ENCODE peak calls at places on chromosomes 1 and 21, in four cellular contexts. A is neural crest cell, W is left ventricle myocardium inferior, F is cardiac fibroblast. R is an unnamed sample.

GRCh38 chr1:93908394-93909145 is 660 bp downstream of the GCLM start:
- DNase-seq in A (peak), W (peak), F (peak), R (peak)

GRCh38 chr1:228018125-228018398 is 11.3 kb downstream of the WNT3A start:
- DNase-seq in A (no peak), W (peak), F (no peak), R (no peak)

GRCh38 chr1:34538481-34538880 is 216.4 kb upstream of the GJB5 start:
- DNase-seq in A (no peak), F (no peak), W (no peak), R (no peak)

GRCh38 chr1:43934279-43934985 is 831 bp downstream of the ARTN start:
- DNase-seq in W (peak), F (peak), A (peak), R (peak)

GRCh38 chr1:188188317-188188716 is 1359.6 kb downstream of the PLA2G4A start:
- DNase-seq in F (no peak), A (no peak), W (no peak), R (no peak)

GRCh38 chr1:230090194-230090711 is 23.2 kb downstream of the GALNT2 start:
- DNase-seq in A (no peak), F (peak), W (no peak), R (no peak)

GRCh38 chr1:198178615-198179014 is 21.8 kb downstream of the NEK7 start:
- DNase-seq in F (no peak), W (no peak), A (no peak), R (no peak)

GRCh38 chr1:176994926-176995596 is 169.5 kb downstream of the ASTN1 start:
- DNase-seq in F (peak), W (no peak), A (no peak), R (no peak)

GRCh38 chr1:153649867-153650235 is 8.7 kb upstream of the SNAPIN start:
- DNase-seq in A (no peak), W (peak), F (no peak), R (peak)

GRCh38 chr21:37636152-37636860 is 269.7 kb downstream of the DYRK1A start:
- DNase-seq in W (no peak), A (no peak), F (peak), R (no peak)

GRCh38 chr1:8589571-8589970 is 227.9 kb downstream of the RERE start:
- DNase-seq in W (no peak), A (no peak), F (no peak), R (no peak)

GRCh38 chr1:216325946-216326345 is 97.3 kb downstream of the USH2A start:
- DNase-seq in W (no peak), A (no peak), F (peak), R (no peak)

GRCh38 chr1:90710579-90711536 is 6.2 kb downstream of the BARHL2 start:
- DNase-seq in A (no peak), W (no peak), F (no peak), R (no peak)

GRCh38 chr1:110879758-110880606 is 7.0 kb downstream of the CD53 start:
- DNase-seq in W (no peak), F (no peak), A (no peak), R (no peak)

GRCh38 chr1:7261490-7261889 is 476.2 kb downstream of the CAMTA1 start:
- DNase-seq in W (no peak), A (no peak), F (no peak), R (no peak)

GRCh38 chr1:5722635-5723157 is 269.5 kb downstream of the NPHP4 start:
- DNase-seq in W (no peak), A (no peak), F (no peak), R (no peak)

GRCh38 chr1:224223819-224224714 is 41.0 kb downstream of the DEGS1 start:
- DNase-seq in F (peak), W (no peak), A (no peak), R (no peak)

GRCh38 chr1:182141040-182141439 is 79.5 kb upstream of the ZNF648 start:
- DNase-seq in W (no peak), F (no peak), A (no peak), R (no peak)

GRCh38 chr1:112083487-112083886 is 94.0 kb upstream of the KCND3 start:
- DNase-seq in F (peak), A (no peak), W (no peak), R (no peak)

GRCh38 chr1:173015629-173016028 is 35.1 kb downstream of the TNFSF18 start:
- DNase-seq in A (no peak), F (no peak), W (no peak), R (no peak)

GRCh38 chr1:160768295-160768657 is 27.7 kb upstream of the LY9 start:
- DNase-seq in A (no peak), W (peak), F (peak), R (no peak)

GRCh38 chr1:151006331-151007052 is at the start of gene MINDY1:
- DNase-seq in W (peak), A (peak), F (peak), R (peak)

GRCh38 chr1:185819798-185820197 is 85.6 kb downstream of the HMCN1 start:
- DNase-seq in F (no peak), W (no peak), A (no peak), R (no peak)

GRCh38 chr1:153647375-153647714 is 11.2 kb upstream of the SNAPIN start:
- DNase-seq in W (no peak), A (no peak), F (no peak), R (peak)

GRCh38 chr1:31626451-31627202 is 9.1 kb downstream of the HCRTR1 start:
- DNase-seq in A (peak), F (peak), W (no peak), R (no peak)

GRCh38 chr1:185896863-185897262 is 162.7 kb downstream of the HMCN1 start:
- DNase-seq in W (no peak), F (peak), A (no peak), R (no peak)

GRCh38 chr1:38053416-38054091 is 7.0 kb upstream of the POU3F1 start:
- DNase-seq in W (no peak), F (no peak), A (no peak), R (no peak)

GRCh38 chr1:156675715-156676311 is 1.4 kb downstream of the NES start:
- DNase-seq in W (peak), F (no peak), A (no peak), R (no peak)

GRCh38 chr1:182407724-182408123 is 7.3 kb upstream of the TEDDM1 start:
- DNase-seq in F (no peak), A (no peak), W (no peak), R (no peak)

GRCh38 chr1:8142955-8143629 is 117.0 kb upstream of the ERRFI1 start:
- DNase-seq in F (no peak), W (no peak), A (no peak), R (no peak)

GRCh38 chr1:169070547-169070946 is 35.9 kb upstream of the ATP1B1 start:
- DNase-seq in F (no peak), A (no peak), W (peak), R (no peak)

GRCh38 chr21:46078322-46078981 is 19.5 kb upstream of the COL6A2 start:
- DNase-seq in W (no peak), A (no peak), F (no peak), R (peak)

GRCh38 chr1:19300211-19300610 is 11.6 kb upstream of the AKR7A3 start:
- DNase-seq in W (no peak), A (no peak), F (no peak), R (no peak)

GRCh38 chr1:193060938-193061337 is 1.5 kb downstream of the RO60 start:
- DNase-seq in F (peak), A (no peak), W (no peak), R (no peak)

GRCh38 chr1:193062698-193063463 is 3.5 kb downstream of the RO60 start:
- DNase-seq in F (peak), W (no peak), A (no peak), R (no peak)

GRCh38 chr1:193058529-193059281 is 455 bp downstream of the UCHL5 start:
- DNase-seq in A (no peak), W (peak), F (peak), R (peak)

GRCh38 chr1:193054169-193054675 is 4.9 kb downstream of the UCHL5 start:
- DNase-seq in A (no peak), W (no peak), F (no peak), R (no peak)

DNA sequence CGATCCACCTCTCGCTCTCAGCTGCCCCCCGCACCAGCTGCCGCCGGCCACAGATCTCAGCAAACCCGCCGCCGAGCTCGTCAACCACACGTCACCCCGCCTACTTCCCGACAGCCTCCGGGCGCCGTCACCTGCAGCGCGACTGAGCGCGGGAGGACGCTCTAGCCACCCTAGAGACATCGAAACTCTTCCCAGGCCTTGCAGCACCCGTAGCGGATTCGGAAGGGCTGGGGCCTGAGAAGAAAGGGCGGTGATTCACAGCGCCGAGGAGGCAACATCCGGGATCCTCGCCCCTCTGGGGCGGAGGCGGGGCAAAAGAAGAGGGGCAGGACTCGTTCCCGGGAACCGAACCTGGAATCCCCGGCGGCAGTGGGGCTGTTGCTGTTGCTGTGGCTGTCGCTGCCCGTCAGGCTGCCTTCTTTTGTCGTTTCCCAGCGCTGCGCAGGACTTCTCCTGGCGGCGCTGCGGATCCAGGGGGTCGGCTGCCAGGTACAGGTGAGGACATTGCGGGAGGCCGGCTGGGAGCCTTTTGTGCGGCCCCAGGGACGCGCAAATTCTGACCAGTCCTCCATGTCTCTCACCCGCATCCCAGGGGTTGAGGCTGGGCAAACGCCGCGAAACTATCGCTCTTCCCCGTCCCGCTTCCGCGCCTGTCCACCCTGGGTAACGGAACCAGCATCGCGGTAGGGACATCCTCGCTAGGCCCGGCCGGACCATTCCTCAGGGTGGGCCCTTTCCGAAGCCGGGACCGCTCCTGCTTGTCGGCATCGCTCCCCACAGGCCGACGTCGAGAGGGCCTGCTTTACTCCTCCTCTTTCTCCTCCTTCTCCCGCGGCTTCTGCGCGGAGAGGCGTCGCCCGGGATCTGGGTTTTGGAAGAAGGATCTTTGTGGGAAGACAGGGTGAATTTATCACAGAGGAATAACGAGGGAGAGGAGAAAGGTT is at the start of the genes RO60 and UCHL5:
- DNase-seq in W (peak), F (peak), A (peak), R (peak)
- TF ChIP-seq CTCF in W (no peak), F (no peak), A (no peak), R (peak)

DNA sequence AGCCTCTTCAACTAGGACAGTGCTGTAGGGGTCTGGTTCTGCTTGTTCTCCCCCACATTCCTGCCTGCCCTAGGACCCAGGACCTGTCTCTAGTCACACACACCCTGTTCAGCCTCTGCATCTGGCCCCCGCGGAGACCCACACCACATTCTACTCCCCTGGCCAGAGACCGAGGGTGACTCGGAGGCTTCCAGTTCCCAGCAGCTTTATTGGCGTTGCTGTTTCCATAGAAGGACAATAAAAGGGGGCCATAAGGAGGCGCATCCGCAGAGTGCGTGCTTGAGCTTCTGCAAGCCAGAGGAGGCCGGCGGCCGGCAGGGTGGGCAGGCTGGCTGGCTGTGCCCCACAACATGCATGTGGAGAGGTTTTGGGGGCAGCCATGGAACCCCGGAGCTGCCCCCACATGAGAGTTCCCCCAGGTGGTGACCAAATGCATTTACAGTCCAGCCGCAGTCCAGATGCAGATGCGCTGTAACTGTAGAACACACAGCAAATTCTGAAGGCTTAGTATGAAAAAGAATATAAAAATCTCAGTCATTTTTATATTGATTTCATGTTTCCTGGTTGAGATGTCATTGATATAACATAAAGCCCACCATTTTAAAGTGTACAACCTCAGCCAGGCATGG is 52.4 kb downstream of the PDE9A start:
- DNase-seq in W (no peak), F (no peak), A (no peak), R (no peak)
- TF ChIP-seq CTCF in W (no peak), F (no peak), A (no peak), R (no peak)

DNA sequence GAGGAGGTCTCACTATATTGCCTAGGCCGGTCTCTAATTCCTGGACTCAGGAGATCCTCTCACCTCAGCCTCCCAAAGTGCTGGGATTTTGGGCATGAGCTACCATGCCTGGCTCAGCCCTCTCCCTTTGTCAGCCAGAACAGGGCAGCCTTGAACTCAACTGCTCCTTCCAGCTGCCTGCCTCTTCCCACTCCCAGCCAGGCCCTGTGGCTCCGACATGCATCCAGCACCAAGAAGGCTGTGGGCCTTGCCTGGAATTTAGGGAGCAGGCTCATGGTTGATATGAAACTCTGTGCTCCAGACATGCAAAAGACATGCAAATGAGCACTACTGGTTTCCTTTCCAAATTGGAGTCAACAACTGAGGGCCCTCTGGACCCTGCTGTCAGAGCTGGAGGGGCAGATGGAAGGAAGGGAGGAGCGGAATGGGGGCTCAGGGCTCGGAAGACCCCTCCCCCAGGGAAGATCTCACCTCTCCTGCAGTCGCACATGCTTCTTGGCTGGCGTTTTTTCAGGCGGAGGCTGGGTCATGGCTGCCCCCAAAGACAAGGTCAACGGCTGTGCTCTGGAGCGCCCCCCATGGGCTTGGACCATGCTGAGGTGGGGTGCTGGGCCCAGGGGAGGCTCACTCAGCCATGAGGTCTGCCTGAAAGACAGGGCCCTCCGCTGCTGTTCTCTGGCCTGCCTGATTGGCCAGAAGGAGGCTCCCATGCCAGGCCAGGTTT is 1.4 kb downstream of the PTPN7 start:
- DNase-seq in F (no peak), A (no peak), W (no peak), R (no peak)
- TF ChIP-seq CTCF in F (no peak), A (no peak), W (no peak), R (no peak)

DNA sequence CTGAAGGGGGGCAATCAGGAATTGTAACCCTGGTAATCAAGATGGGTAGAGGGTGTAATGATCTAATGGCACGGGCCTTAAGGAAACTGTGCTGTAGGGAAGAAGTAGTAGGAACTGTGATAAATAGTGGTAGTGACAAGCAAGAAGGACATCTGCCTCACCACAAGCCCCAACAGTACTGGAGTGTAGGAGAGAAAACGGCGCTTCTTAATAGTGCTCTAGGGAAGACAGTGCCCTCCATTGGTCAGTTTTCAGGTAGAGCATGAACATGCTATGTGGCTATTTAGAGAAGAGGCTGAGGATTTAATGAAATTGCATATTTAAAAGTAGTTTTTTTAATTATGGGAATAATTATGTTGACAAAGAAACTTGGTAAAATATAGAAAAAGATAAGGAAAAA is 32.2 kb downstream of the SLC30A7 start:
- DNase-seq in A (no peak), F (no peak), W (no peak), R (no peak)
- TF ChIP-seq CTCF in A (peak), F (no peak), W (no peak), R (no peak)

GRCh38 chr1:164534863-164535590 is 24.0 kb upstream of the PBX1 start:
- DNase-seq in A (no peak), F (no peak), W (no peak), R (no peak)
- TF ChIP-seq CTCF in A (peak), F (no peak), W (peak), R (no peak)

DNA sequence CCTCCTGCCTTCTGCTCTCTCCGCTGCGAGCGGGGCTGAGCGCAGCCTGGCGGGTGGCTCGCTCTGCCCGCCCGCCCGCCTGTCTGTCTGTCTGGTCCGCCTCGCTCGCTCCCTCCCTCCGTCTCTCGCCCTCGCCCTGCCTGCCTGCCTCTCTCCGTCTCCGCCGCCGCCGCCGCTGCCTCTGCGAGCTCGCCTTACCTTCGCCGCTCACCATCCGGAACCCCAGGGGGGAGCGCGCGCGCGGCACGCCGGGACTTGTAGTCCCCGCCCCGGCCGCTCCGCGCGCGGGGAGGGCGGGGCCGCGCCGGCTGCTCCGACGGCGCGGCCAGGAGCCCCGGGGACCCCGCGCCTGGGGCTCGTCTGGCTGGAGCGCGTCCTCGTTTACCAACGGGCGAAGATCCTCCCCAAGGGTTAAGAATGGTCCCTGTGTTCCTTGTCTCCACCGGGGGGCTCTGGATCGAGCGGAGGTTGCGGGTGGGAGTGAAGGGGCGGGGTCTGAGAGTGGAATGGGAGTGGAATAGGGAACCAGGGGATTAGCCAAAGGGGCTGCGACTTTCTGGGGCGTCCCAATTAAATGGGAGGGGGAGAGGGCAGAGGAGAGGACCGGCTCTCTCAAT is at the start of gene AHDC1:
- DNase-seq in A (peak), F (peak), W (peak), R (peak)
- TF ChIP-seq CTCF in A (no peak), F (no peak), W (peak), R (no peak)

GRCh38 chr21:44911384-44912157 is 9.1 kb downstream of the ITGB2 start:
- DNase-seq in W (peak), A (no peak), F (no peak), R (no peak)
- TF ChIP-seq CTCF in W (peak), A (no peak), F (no peak), R (peak)